ENCODE peak calls at places on chromosomes 5 and 9, in ten cellular contexts. Z, X, U, F, A, I, G, J, V and W are unnamed samples.

GRCh38 chr5:78232163-78232562 is 62.3 kb downstream of the AP3B1 start:
- DNase-seq in Z (no peak), X (no peak), U (no peak), F (no peak), A (no peak), I (no peak), G (no peak), J (no peak), V (no peak), W (no peak)

GRCh38 chr5:38135486-38136031 is 122.8 kb upstream of the EGFLAM start:
- DNase-seq in Z (no peak), X (no peak), U (no peak), F (no peak), A (no peak), I (no peak), G (no peak), J (no peak), V (no peak), W (no peak)

GRCh38 chr5:53246042-53246836 is 136.7 kb upstream of the MOCS2 start:
- DNase-seq in Z (no peak), X (peak), U (no peak), F (peak), A (peak), I (no peak), G (no peak), J (no peak), V (no peak), W (no peak)

GRCh38 chr5:137737349-137738256 is 1.7 kb upstream of the KLHL3 start:
- DNase-seq in Z (no peak), X (peak), U (no peak), F (peak), A (peak), I (no peak), G (peak), J (no peak), V (no peak), W (peak)

GRCh38 chr9:134321957-134322741 is 4.1 kb upstream of the RXRA start:
- DNase-seq in Z (no peak), X (no peak), U (peak), F (no peak), A (no peak), I (no peak), G (peak), J (peak), V (peak), W (no peak)

GRCh38 chr5:39121922-39122321 is 47.7 kb upstream of the RICTOR start:
- DNase-seq in Z (no peak), X (no peak), U (no peak), F (no peak), A (no peak), I (no peak), G (no peak), J (no peak), V (no peak), W (no peak)

GRCh38 chr9:90023861-90024260 is 419.0 kb downstream of the GADD45G start:
- DNase-seq in Z (no peak), X (no peak), U (no peak), F (no peak), A (no peak), I (no peak), G (no peak), J (no peak), V (no peak), W (no peak)

GRCh38 chr5:98349251-98349989 is 424.0 kb upstream of the RGMB start:
- DNase-seq in Z (no peak), X (peak), U (no peak), F (peak), A (peak), I (peak), G (no peak), J (no peak), V (no peak), W (no peak)

GRCh38 chr9:131727184-131727785 is 12.6 kb downstream of the RAPGEF1 start:
- DNase-seq in Z (no peak), X (peak), U (no peak), F (peak), A (peak), I (no peak), G (no peak), J (no peak), V (no peak), W (no peak)

GRCh38 chr5:80781356-80781755 is 126.6 kb upstream of the DHFR start:
- DNase-seq in Z (no peak), X (peak), U (no peak), F (peak), A (peak), I (peak), G (no peak), J (no peak), V (no peak), W (no peak)

GRCh38 chr5:179827684-179828083 is 7.0 kb downstream of the SQSTM1 start:
- DNase-seq in Z (no peak), X (peak), U (no peak), F (no peak), A (peak), I (no peak), G (no peak), J (no peak), V (peak), W (no peak)

GRCh38 chr9:116329470-116329869 is 175.9 kb downstream of the PAPPA start:
- DNase-seq in Z (no peak), X (no peak), U (no peak), F (no peak), A (no peak), I (no peak), G (no peak), J (no peak), V (no peak), W (no peak)
- H3K27ac ChIP-seq in Z (no peak), X (no peak), U (no peak), F (no peak), A (no peak), I (no peak), G (no peak), J (no peak), V (no peak), W (no peak)

DNA sequence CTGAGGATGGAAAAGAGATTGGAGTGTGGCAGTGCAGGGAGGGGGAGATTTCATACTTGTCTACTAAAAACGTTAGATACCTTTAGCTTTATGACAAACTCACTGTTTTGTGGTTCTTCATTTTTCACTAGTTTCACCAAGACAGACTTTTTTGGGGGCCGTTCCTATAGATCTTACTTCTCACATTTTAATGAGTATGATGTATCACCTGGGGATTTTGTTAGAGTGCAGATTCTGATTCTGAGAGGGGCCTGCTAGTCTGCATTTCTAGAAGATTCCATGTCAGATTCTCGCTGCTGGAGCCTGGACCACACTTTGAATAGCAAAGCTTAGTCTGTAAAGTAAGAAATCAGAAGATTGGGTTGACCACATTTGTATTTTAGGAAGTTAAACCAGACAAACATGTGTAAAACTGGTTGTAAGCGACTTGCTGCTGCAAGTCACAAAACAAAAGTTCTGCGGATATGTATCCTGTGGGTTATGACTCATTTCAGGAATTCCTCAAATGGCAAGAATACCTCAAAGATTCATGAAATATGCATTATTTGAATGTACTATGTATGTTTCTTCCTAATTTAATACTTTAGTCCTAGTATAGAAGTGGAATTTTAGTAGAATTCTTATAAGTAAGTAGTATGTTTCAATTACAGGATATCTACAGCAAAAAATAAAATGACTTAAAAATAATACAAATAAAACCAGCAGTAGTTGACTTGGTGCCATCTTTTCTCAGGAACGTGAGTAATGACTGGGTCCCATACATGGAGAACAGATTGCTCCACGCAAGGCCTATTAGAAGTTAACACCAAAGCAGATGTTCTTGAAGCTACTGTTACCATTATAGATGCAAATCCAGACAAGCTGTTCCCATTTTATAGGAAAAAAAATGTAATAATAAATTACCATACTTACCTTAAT is 27.8 kb downstream of the NFIL3 start:
- DNase-seq in Z (no peak), X (peak), U (no peak), F (peak), A (peak), I (no peak), G (no peak), J (no peak), V (no peak), W (no peak)
- H3K27ac ChIP-seq in Z (no peak), X (no peak), U (no peak), F (no peak), A (peak), I (peak), G (no peak), J (no peak), V (peak), W (no peak)

GRCh38 chr5:139696894-139697658 is 48.9 kb downstream of the CXXC5 start:
- DNase-seq in Z (no peak), X (peak), U (peak), F (peak), A (peak), I (peak), G (peak), J (peak), V (peak), W (no peak)
- H3K27ac ChIP-seq in Z (peak), X (peak), U (peak), F (peak), A (peak), I (peak), G (no peak), J (peak), V (peak), W (no peak)

GRCh38 chr5:35016179-35017056 is 31.3 kb downstream of the AGXT2 start:
- DNase-seq in Z (no peak), X (no peak), U (no peak), F (no peak), A (no peak), I (no peak), G (no peak), J (no peak), V (no peak), W (no peak)
- H3K27ac ChIP-seq in Z (no peak), X (no peak), U (no peak), F (no peak), A (no peak), I (no peak), G (no peak), J (no peak), V (no peak), W (no peak)

GRCh38 chr5:54570923-54571322 is 53.4 kb downstream of the SNX18 start:
- DNase-seq in Z (no peak), X (peak), U (no peak), F (peak), A (peak), I (no peak), G (no peak), J (no peak), V (no peak), W (no peak)
- H3K27ac ChIP-seq in Z (no peak), X (no peak), U (no peak), F (no peak), A (no peak), I (no peak), G (no peak), J (no peak), V (no peak), W (no peak)

GRCh38 chr9:87179556-87180340 is 232.4 kb upstream of the GAS1 start:
- DNase-seq in Z (no peak), X (peak), U (no peak), F (no peak), A (peak), I (no peak), G (no peak), J (no peak), V (no peak), W (no peak)
- H3K27ac ChIP-seq in Z (no peak), X (no peak), U (no peak), F (no peak), A (no peak), I (no peak), G (no peak), J (no peak), V (no peak), W (no peak)

GRCh38 chr5:32231929-32232328 is 57.8 kb upstream of the GOLPH3 start:
- DNase-seq in Z (no peak), X (no peak), U (no peak), F (no peak), A (no peak), I (no peak), G (no peak), J (no peak), V (peak), W (no peak)
- H3K27ac ChIP-seq in Z (no peak), X (no peak), U (no peak), F (no peak), A (no peak), I (peak), G (no peak), J (peak), V (no peak), W (no peak)